ENCODE peak calls at places on chromosomes 6 and 20, in six cellular contexts. C is HS-5; Z is heart right ventricle; G is stimulated activated CD8-positive, alpha-beta memory T cell treated with anti-CD3 and anti-CD28 coated beads, Interleukin-15, amount 100 ng/mL, for 24 hours; Y is head of caudate nucleus; Q is effector memory CD4-positive, alpha-beta T cell. N is an unnamed sample.

GRCh38 chr6:27873101-27874030 is 38.8 kb downstream of the OR2B2 start:
- DNase-seq in Q (peak; percentile 38), G (no peak), Z (peak; percentile 53), C (peak; percentile 80), Y (peak; percentile 43), N (peak; percentile 64)

GRCh38 chr20:50172347-50173013 is 18.1 kb upstream of the CEBPB start:
- DNase-seq in Z (peak; percentile 93), Y (peak; percentile 76), Q (no peak), C (peak; percentile 83), G (no peak), N (no peak)

GRCh38 chr20:63240004-63240403 is 4.3 kb downstream of the BIRC7 start:
- DNase-seq in C (no peak), Z (no peak), Y (no peak), Q (no peak), G (no peak), N (no peak)

GRCh38 chr20:63315240-63315981 is 22.4 kb downstream of the COL20A1 start:
- DNase-seq in Z (peak; percentile 9), Y (no peak), C (no peak), G (no peak), Q (no peak), N (no peak)

GRCh38 chr20:56422131-56422823 is 10.2 kb downstream of the CASS4 start:
- DNase-seq in Y (no peak), C (peak; percentile 49), G (no peak), Z (no peak), Q (no peak), N (no peak)

GRCh38 chr6:117237561-117237960 is 27.8 kb upstream of the VGLL2 start:
- DNase-seq in C (peak; percentile 33), Z (no peak), G (no peak), Y (no peak), Q (no peak), N (no peak)

GRCh38 chr20:40681684-40682083 is 7.4 kb downstream of the MAFB start:
- DNase-seq in Q (no peak), Z (no peak), Y (no peak), C (no peak), G (no peak), N (no peak)

GRCh38 chr6:20789162-20789561 is 254.9 kb downstream of the CDKAL1 start:
- DNase-seq in C (no peak), Y (no peak), G (no peak), Z (no peak), Q (no peak), N (no peak)

GRCh38 chr20:6299451-6299850 is 176.6 kb upstream of the FERMT1 start:
- DNase-seq in Q (no peak), G (no peak), Z (no peak), Y (no peak), C (no peak), N (no peak)

GRCh38 chr6:138662474-138662873 is 111.1 kb upstream of the CCDC28A start:
- DNase-seq in G (no peak), Y (no peak), C (no peak), Q (no peak), Z (no peak), N (no peak)

GRCh38 chr6:36758516-36759176 is 61.0 kb downstream of the RAB44 start:
- DNase-seq in Z (no peak), C (no peak), Y (no peak), Q (no peak), G (no peak), N (no peak)

GRCh38 chr6:141174932-141175331 is 957.8 kb upstream of the GJE1 start:
- DNase-seq in G (no peak), Y (no peak), Z (no peak), C (no peak), Q (no peak), N (no peak)

GRCh38 chr20:57659789-57660509 is 39.7 kb upstream of the ZBP1 start:
- DNase-seq in G (no peak), Y (peak; percentile 36), Z (no peak), Q (no peak), C (no peak), N (no peak)

GRCh38 chr6:106103728-106104109 is 17.6 kb downstream of the PRDM1 start:
- DNase-seq in Y (no peak), G (no peak), C (no peak), Q (peak; percentile 64), Z (no peak), N (peak; percentile 37)

GRCh38 chr20:11235058-11235457 is 561.3 kb upstream of the JAG1 start:
- DNase-seq in C (peak; percentile 35), Q (no peak), Z (no peak), Y (no peak), G (no peak), N (no peak)

N was measured in T-helper 1 cell.